ENCODE peak calls at places on chromosomes 1 and 21, in five cellular contexts. One of them, this sample, is unnamed.

GRCh38 chr1:56576880-56577858 is 2.2 kb downstream of the PLPP3 start:
- DNase-seq in GM12865: no peak
- DNase-seq in prostate gland: no peak
- DNase-seq in AG09309: no peak
- DNase-seq in mucosa of descending colon: no peak
- DNase-seq in this sample: no peak

GRCh38 chr1:33093004-33093403 is 12.1 kb downstream of the AZIN2 start:
- DNase-seq in GM12865: no peak
- DNase-seq in prostate gland: no peak
- DNase-seq in AG09309: no peak
- DNase-seq in mucosa of descending colon: no peak
- DNase-seq in this sample: no peak

GRCh38 chr21:40685121-40685630 is 161.8 kb downstream of the DSCAM start:
- DNase-seq in GM12865: no peak
- DNase-seq in prostate gland: no peak
- DNase-seq in AG09309: no peak
- DNase-seq in mucosa of descending colon: no peak
- DNase-seq in this sample: no peak

GRCh38 chr1:53246261-53247134 is 8.2 kb upstream of the MAGOH start:
- DNase-seq in GM12865: no peak
- DNase-seq in prostate gland: no peak
- DNase-seq in AG09309: peak; percentile 75
- DNase-seq in mucosa of descending colon: no peak
- DNase-seq in this sample: peak; percentile 92

GRCh38 chr21:33128538-33128937 is 58.6 kb downstream of the OLIG1 start:
- DNase-seq in GM12865: no peak
- DNase-seq in prostate gland: no peak
- DNase-seq in AG09309: no peak
- DNase-seq in mucosa of descending colon: no peak
- DNase-seq in this sample: no peak

GRCh38 chr1:204945565-204945977 is 74.9 kb downstream of the NFASC start:
- DNase-seq in GM12865: no peak
- DNase-seq in prostate gland: no peak
- DNase-seq in AG09309: no peak
- DNase-seq in mucosa of descending colon: no peak
- DNase-seq in this sample: no peak

GRCh38 chr1:20634594-20635084 is 1.4 kb downstream of the PINK1 start:
- DNase-seq in GM12865: no peak
- DNase-seq in prostate gland: peak; percentile 27
- DNase-seq in AG09309: no peak
- DNase-seq in mucosa of descending colon: peak; percentile 62
- DNase-seq in this sample: peak; percentile 16

GRCh38 chr1:225462714-225463574 is 35.1 kb upstream of the LBR start:
- DNase-seq in GM12865: no peak
- DNase-seq in prostate gland: no peak
- DNase-seq in AG09309: no peak
- DNase-seq in mucosa of descending colon: peak; percentile 50
- DNase-seq in this sample: no peak

GRCh38 chr1:152517237-152517811 is 3.0 kb downstream of the CRCT1 start:
- DNase-seq in GM12865: no peak
- DNase-seq in prostate gland: no peak
- DNase-seq in AG09309: no peak
- DNase-seq in mucosa of descending colon: no peak
- DNase-seq in this sample: peak; percentile 18

GRCh38 chr1:8078176-8078671 is 52.1 kb upstream of the ERRFI1 start:
- DNase-seq in GM12865: no peak
- DNase-seq in prostate gland: peak; percentile 55
- DNase-seq in AG09309: no peak
- DNase-seq in mucosa of descending colon: no peak
- DNase-seq in this sample: peak; percentile 78

GRCh38 chr1:228207851-228208821 is at the start of gene OBSCN:
- DNase-seq in GM12865: no peak
- DNase-seq in prostate gland: no peak
- DNase-seq in AG09309: no peak
- DNase-seq in mucosa of descending colon: no peak
- DNase-seq in this sample: no peak

GRCh38 chr1:27934818-27935549 is at the start of gene SMPDL3B:
- DNase-seq in GM12865: no peak
- DNase-seq in prostate gland: peak; percentile 31
- DNase-seq in AG09309: no peak
- DNase-seq in mucosa of descending colon: peak; percentile 83
- DNase-seq in this sample: no peak

GRCh38 chr1:166974647-166975345 is 544 bp downstream of the ILDR2 start:
- DNase-seq in GM12865: peak; percentile 28
- DNase-seq in prostate gland: no peak
- DNase-seq in AG09309: no peak
- DNase-seq in mucosa of descending colon: no peak
- DNase-seq in this sample: no peak

GRCh38 chr21:39188521-39189139 is 5.4 kb upstream of the PSMG1 start:
- DNase-seq in GM12865: no peak
- DNase-seq in prostate gland: no peak
- DNase-seq in AG09309: no peak
- DNase-seq in mucosa of descending colon: no peak
- DNase-seq in this sample: no peak

GRCh38 chr1:3352952-3353331 is 101.5 kb upstream of the ARHGEF16 start:
- DNase-seq in GM12865: no peak
- DNase-seq in prostate gland: no peak
- DNase-seq in AG09309: no peak
- DNase-seq in mucosa of descending colon: peak; percentile 81
- DNase-seq in this sample: no peak

GRCh38 chr1:180155202-180155682 is 573 bp downstream of the QSOX1 start:
- DNase-seq in GM12865: peak; percentile 24
- DNase-seq in prostate gland: no peak
- DNase-seq in AG09309: no peak
- DNase-seq in mucosa of descending colon: peak; percentile 68
- DNase-seq in this sample: no peak

GRCh38 chr1:194535369-194535768 is 1349.0 kb upstream of the B3GALT2 start:
- DNase-seq in GM12865: no peak
- DNase-seq in prostate gland: no peak
- DNase-seq in AG09309: no peak
- DNase-seq in mucosa of descending colon: no peak
- DNase-seq in this sample: peak; percentile 28

GRCh38 chr21:14403681-14404318 is 20.9 kb upstream of the HSPA13 start:
- DNase-seq in GM12865: peak; percentile 58
- DNase-seq in prostate gland: no peak
- DNase-seq in AG09309: peak; percentile 11
- DNase-seq in mucosa of descending colon: no peak
- DNase-seq in this sample: peak; percentile 19

GRCh38 chr1:63548303-63548702 is 25.0 kb downstream of the EFCAB7 start:
- DNase-seq in GM12865: no peak
- DNase-seq in prostate gland: no peak
- DNase-seq in AG09309: no peak
- DNase-seq in mucosa of descending colon: no peak
- DNase-seq in this sample: no peak

GRCh38 chr1:62088439-62088838 is 106.2 kb upstream of the L1TD1 start:
- DNase-seq in GM12865: no peak
- DNase-seq in prostate gland: no peak
- DNase-seq in AG09309: no peak
- DNase-seq in mucosa of descending colon: no peak
- DNase-seq in this sample: no peak

GRCh38 chr1:10122926-10123325 is 87.4 kb upstream of the KIF1B start:
- DNase-seq in GM12865: no peak
- DNase-seq in prostate gland: no peak
- DNase-seq in AG09309: peak; percentile 24
- DNase-seq in mucosa of descending colon: no peak
- DNase-seq in this sample: peak; percentile 90

DNA sequence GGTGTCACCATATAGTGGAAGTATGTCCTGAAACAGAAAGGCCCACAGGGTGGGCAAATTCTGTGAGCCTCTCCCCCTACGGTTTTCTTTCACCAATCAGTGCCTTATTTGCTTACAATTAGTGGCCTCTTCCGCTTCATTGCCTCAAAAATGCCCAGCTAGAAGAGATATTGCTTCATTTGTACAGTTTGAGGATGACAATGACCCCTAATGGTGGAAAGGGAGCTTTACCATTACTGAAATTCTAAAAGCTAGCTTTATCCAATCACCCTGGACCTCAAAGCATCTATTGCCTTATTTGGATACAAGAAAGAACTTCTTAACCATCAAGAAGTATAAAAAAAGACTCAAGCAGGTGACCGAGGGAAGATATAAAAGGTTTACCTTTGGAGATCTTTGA is 49.6 kb downstream of the LRRC71 start:
- DNase-seq in GM12865: no peak
- DNase-seq in prostate gland: no peak
- DNase-seq in AG09309: no peak
- DNase-seq in mucosa of descending colon: no peak
- DNase-seq in this sample: peak; percentile 22
- TF ChIP-seq CTCF in GM12865: peak; percentile 7
- TF ChIP-seq CTCF in prostate gland: no peak
- TF ChIP-seq CTCF in AG09309: peak; percentile 11
- TF ChIP-seq CTCF in mucosa of descending colon: no peak
- TF ChIP-seq CTCF in this sample: peak; percentile 59

DNA sequence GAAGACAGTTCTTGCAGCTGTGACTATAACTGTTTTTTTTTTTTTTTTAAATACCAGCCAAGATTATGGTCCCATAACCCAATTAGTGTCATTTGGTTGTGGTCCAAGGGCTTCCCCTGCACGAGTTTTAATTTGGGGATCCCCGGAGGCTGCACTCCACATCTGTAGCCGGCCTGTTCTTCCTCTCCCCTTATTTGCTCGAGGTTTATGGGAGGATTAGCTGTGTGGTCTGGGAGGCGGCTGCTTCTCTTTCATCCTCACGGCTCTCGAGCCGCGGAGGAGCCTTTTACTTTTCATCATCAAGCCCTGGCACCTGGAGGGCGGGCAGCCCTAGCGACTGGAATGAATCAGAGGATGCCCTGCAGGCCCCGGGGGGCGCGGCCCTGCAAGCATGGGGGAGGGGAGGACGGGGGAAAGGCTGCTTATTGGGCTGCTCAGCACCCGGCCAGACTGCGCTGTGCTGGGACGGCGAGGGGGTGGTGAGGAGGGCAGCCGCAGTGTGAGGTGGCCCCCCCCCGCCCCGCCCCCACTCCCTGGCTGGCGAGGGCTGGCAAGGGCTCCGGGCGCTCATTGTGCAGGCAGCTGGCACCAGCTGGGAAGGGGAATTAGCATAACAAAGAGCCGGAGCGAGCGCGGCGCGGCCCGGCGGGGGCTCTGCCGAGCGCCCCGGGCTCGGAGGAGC is 18.5 kb downstream of the SERTAD4 start:
- DNase-seq in GM12865: peak; percentile 29
- DNase-seq in prostate gland: peak; percentile 62
- DNase-seq in AG09309: no peak
- DNase-seq in mucosa of descending colon: peak; percentile 69
- DNase-seq in this sample: peak; percentile 24
- TF ChIP-seq CTCF in GM12865: no peak
- TF ChIP-seq CTCF in prostate gland: no peak
- TF ChIP-seq CTCF in AG09309: no peak
- TF ChIP-seq CTCF in mucosa of descending colon: no peak
- TF ChIP-seq CTCF in this sample: no peak

GRCh38 chr21:24896735-24897124 is 710.6 kb downstream of the MRPL39 start:
- DNase-seq in GM12865: no peak
- DNase-seq in prostate gland: no peak
- DNase-seq in AG09309: no peak
- DNase-seq in mucosa of descending colon: no peak
- DNase-seq in this sample: no peak

GRCh38 chr21:24894324-24894723 is 713.0 kb downstream of the MRPL39 start:
- DNase-seq in GM12865: no peak
- DNase-seq in prostate gland: no peak
- DNase-seq in AG09309: no peak
- DNase-seq in mucosa of descending colon: no peak
- DNase-seq in this sample: no peak

GRCh38 chr21:24897883-24898282 is 709.4 kb downstream of the MRPL39 start:
- DNase-seq in GM12865: no peak
- DNase-seq in prostate gland: no peak
- DNase-seq in AG09309: no peak
- DNase-seq in mucosa of descending colon: no peak
- DNase-seq in this sample: no peak

GRCh38 chr21:24899138-24899537 is 708.1 kb downstream of the MRPL39 start:
- DNase-seq in GM12865: peak; percentile 31
- DNase-seq in prostate gland: no peak
- DNase-seq in AG09309: no peak
- DNase-seq in mucosa of descending colon: no peak
- DNase-seq in this sample: no peak

DNA sequence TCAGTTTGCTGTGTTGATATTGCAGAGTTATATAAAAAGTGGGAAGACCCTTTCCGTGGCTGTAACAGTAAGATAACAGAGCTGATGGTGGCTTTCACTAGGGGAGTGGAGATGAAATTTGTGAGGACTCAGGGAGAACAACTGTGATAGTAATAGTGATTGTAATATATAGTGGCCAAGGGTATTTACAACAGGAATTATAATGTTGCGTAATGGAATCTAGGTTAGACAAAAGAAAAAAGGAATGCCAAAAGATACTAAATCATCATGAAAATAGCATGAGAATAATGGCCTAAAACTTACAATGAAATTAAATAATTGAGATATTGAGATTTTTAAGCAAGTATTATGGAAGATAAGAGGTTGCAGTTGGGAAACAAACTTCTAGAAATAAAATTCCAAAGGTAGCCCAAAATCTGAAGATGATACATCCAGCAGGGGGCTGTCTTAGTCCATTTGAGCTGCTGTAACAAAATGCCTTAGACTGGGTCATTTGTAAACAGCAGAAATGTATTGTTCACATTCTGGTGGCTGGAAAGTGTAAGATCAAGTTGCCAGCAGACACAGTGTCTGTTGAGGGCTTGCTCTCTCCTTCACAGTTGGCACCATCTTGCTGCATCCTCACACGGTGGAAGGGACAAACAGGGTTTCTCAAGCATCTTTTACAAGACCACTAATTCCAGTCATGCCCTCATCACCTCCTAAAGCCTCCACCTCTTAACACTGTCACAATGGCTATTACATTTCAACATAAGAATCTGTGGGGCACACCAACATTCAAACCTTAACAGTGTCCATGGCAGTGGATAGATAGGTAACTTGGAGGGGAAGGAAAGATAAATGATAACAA is 711.2 kb downstream of the MRPL39 start:
- DNase-seq in GM12865: peak; percentile 60
- DNase-seq in prostate gland: peak; percentile 18
- DNase-seq in AG09309: no peak
- DNase-seq in mucosa of descending colon: no peak
- DNase-seq in this sample: peak; percentile 32
- TF ChIP-seq CTCF in GM12865: peak; percentile 51
- TF ChIP-seq CTCF in prostate gland: peak; percentile 51
- TF ChIP-seq CTCF in AG09309: no peak
- TF ChIP-seq CTCF in mucosa of descending colon: no peak
- TF ChIP-seq CTCF in this sample: peak; percentile 83

DNA sequence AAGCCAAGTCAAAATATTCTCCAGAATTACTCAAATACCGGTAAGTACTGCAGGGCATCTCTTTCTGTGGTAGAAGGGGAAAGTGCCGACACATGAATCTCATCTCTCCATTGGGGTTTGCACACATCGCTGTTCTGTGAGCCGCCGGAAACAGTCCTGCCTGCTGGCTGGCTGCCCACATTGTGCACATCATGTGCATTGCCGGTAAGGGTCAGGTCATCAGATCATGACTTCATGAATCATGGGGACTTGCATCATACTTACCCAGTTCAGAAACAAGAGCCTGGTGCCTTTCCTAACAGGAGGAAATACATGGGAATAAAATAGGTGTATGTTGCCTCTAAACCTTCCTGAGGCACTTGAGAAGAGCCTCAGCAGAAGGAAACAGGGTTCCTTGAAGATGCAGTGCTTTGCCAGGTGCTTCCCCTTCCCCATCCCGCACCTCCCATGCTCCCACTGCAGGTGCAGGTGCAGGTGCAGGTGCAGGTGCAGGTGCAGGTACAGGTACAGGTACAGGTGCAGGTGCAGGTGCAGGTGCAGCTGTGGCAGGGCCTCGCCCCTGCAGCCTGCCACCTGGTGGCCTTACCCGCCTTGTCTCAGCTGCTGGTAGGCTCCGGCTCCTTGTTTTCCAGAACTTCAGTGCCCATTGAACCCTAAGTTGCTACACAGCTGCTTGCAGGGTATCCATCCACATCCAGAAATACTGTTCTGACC is 26.5 kb downstream of the GPR137B start:
- DNase-seq in GM12865: peak; percentile 84
- DNase-seq in prostate gland: no peak
- DNase-seq in AG09309: no peak
- DNase-seq in mucosa of descending colon: peak; percentile 64
- DNase-seq in this sample: no peak
- TF ChIP-seq CTCF in GM12865: peak; percentile 12
- TF ChIP-seq CTCF in prostate gland: no peak
- TF ChIP-seq CTCF in AG09309: no peak
- TF ChIP-seq CTCF in mucosa of descending colon: peak; percentile 15
- TF ChIP-seq CTCF in this sample: no peak